ENCODE peak calls at places on chromosomes 16 and 17, in ten cellular contexts. E is sigmoid colon, Y is right atrium auricular region, U is aorta, R is K562, Z is mammary epithelial cell, L is colonic mucosa, J is hepatocyte, Q is IMR-90, T is spleen. M is an unnamed sample. For H3K4me1, the result is how much of the 10 kb centered on the place peaks cover.

GRCh38 chr17:9291912-9292562 is 270.7 kb downstream of the NTN1 start:
- DNase-seq in E (peak), R (peak), U (peak), Z (no peak), Y (peak), J (peak), Q (peak), L (peak), T (peak), M (no peak)

GRCh38 chr17:62658136-62658535 is 30.7 kb downstream of the MRC2 start:
- DNase-seq in Y (no peak), E (no peak), R (no peak), Z (no peak), T (no peak), Q (no peak), U (peak), J (no peak), L (no peak), M (no peak)

GRCh38 chr17:21462259-21462658 is 86.1 kb downstream of the KCNJ12 start:
- DNase-seq in E (no peak), Y (no peak), Z (no peak), J (no peak), Q (no peak), U (no peak), L (no peak), T (no peak), R (no peak), M (no peak)

GRCh38 chr17:77186141-77186604 is 45.4 kb downstream of the SEC14L1 start:
- DNase-seq in Q (no peak), Y (no peak), L (no peak), T (no peak), R (no peak), J (no peak), E (no peak), Z (no peak), U (no peak), M (no peak)

GRCh38 chr16:4015275-4015990 is 100.8 kb downstream of the ADCY9 start:
- DNase-seq in J (peak), Q (no peak), R (peak), Y (no peak), U (peak), Z (no peak), T (no peak), L (peak), E (no peak), M (no peak)

GRCh38 chr16:64440421-64440831 is 681.4 kb downstream of the CDH11 start:
- DNase-seq in Q (peak), L (no peak), J (peak), R (no peak), U (peak), Z (peak), E (no peak), T (no peak), Y (no peak), M (no peak)

GRCh38 chr17:15096511-15096910 is 168.6 kb downstream of the PMP22 start:
- DNase-seq in T (no peak), J (no peak), Y (no peak), Z (no peak), L (no peak), R (no peak), E (no peak), Q (no peak), U (no peak), M (no peak)

GRCh38 chr17:20300399-20301037 is 166.8 kb downstream of the LGALS9B start:
- DNase-seq in T (no peak), L (no peak), J (peak), U (no peak), Z (no peak), Q (peak), R (no peak), Y (no peak), E (peak), M (no peak)

GRCh38 chr17:59456923-59457615 is 108.3 kb upstream of the DHX40 start:
- DNase-seq in L (no peak), Y (no peak), T (no peak), J (no peak), U (no peak), R (no peak), Z (no peak), E (no peak), Q (no peak), M (no peak)
- H3K27ac ChIP-seq in L (no peak), Y (no peak), T (no peak), J (no peak), U (no peak), R (no peak), Z (no peak), E (no peak), Q (no peak), M (no peak)

GRCh38 chr17:10772425-10773380 is 31.2 kb downstream of the TMEM238L start:
- DNase-seq in Z (no peak), R (peak), U (no peak), Y (no peak), Q (peak), J (peak), T (no peak), L (peak), E (peak), M (no peak)
- H3K4me1 ChIP-seq in Z (under half), R (under half), U (under half), Y (under half), Q (under half), J (under half), T (under half), L (under half), E (under half), M (under half)

GRCh38 chr16:56357765-56358322 is 67.5 kb downstream of the AMFR start:
- DNase-seq in T (peak), Y (peak), L (no peak), J (no peak), U (peak), E (peak), Z (no peak), R (no peak), Q (no peak), M (no peak)
- H3K4me3 ChIP-seq in T (no peak), Y (no peak), L (no peak), J (no peak), U (no peak), E (no peak), Z (no peak), R (no peak), Q (no peak), M (no peak)

GRCh38 chr17:59347975-59348391 is 16.5 kb downstream of the YPEL2 start:
- DNase-seq in Q (no peak), T (no peak), Z (no peak), Y (no peak), L (no peak), E (no peak), R (no peak), U (no peak), J (no peak), M (no peak)
- H3K27ac ChIP-seq in Q (no peak), T (no peak), Z (no peak), Y (no peak), L (no peak), E (no peak), R (no peak), U (peak), J (no peak), M (no peak)

DNA sequence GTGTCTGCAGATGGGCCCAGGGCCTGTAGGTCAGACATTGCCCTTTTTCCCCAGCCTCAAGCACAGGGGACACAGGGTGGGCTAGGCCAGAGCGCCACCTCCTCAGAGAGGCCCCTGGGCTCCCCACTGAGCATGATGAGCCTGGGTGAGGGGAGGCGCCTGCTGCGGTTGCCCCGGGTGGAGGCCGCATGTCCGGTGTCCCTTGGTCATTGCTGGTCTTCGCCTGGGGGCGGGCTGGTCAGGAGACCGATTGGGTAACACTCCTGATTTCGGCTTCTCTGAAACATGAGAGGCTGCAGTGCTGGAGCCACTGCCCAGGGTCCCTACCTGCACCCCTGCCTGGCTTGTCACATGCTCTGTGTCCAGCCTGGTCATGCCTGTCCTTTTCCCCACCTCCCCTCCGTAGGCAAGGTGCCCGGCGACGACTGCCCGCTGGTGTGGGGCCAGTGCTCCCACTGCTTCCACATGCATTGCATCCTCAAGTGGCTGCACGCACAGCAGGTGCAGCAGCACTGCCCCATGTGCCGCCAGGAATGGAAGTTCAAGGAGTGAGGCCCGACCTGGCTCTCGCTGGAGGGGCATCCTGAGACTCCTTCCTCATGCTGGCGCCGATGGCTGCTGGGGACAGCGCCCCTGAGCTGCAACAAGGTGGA is 2.4 kb upstream of the NPB start:
- DNase-seq in Y (no peak), T (no peak), Z (no peak), Q (no peak), E (no peak), L (no peak), J (no peak), R (no peak), U (no peak), M (no peak)
- H3K4me1 ChIP-seq in Y (under half), T (under half), Z (under half), Q (under half), E (under half), L (under half), J (under half), R (under half), U (under half), M (under half)

DNA sequence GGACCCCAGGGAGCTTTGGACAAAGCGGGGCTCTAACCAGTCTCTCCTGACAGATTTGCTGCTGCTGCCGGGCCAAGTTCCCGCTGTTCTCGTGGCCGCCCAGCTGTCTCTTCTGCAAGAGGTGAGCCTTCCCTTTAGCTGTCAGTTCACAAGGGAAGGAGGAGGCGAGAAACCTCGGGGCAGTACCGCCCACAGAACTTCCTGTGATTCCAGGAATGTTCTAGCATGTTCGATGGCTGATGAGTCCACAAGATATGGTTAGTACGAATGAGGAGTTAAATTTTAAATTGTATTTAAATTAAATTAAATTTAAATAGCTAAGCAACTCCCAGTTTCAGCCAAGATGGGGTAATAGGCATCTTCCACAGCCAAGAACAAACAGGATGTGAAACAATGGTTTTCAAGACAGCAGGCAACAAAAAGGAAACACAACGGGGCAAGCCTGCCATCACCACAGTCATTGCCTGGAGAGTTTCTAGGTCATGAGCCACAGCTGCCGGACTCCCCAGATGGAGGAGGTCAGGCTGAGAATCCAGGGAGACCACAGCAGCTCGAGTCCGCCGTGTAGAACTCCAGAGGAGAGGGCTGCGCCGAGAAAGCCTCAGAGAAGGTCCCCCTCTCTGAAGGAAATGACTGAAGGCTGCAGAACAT is 9.5 kb upstream of the TCF25 start:
- DNase-seq in E (no peak), J (no peak), T (peak), Z (peak), Q (peak), Y (no peak), L (no peak), U (no peak), R (no peak), M (no peak)
- H3K4me3 ChIP-seq in E (no peak), J (no peak), T (no peak), Z (no peak), Q (no peak), Y (no peak), L (no peak), U (no peak), R (no peak), M (peak)